ENCODE peak calls at places on chromosome 4, in seven cellular contexts. H is endodermal cell, X is psoas muscle, Q is mesothelial cell of epicardium, Z is glutamatergic neuron, U is WERI-Rb-1, B is A549. E is an unnamed sample.

GRCh38 chr4:85681194-85681803 is 206.3 kb downstream of the ARHGAP24 start:
- DNase-seq in H (no peak), X (no peak), Q (no peak), Z (no peak), U (no peak), B (no peak), E (no peak)

GRCh38 chr4:153611679-153612078 is 72.4 kb upstream of the TLR2 start:
- DNase-seq in H (no peak), X (no peak), Q (no peak), Z (no peak), U (no peak), B (no peak), E (no peak)

GRCh38 chr4:20265726-20266125 is 14.0 kb downstream of the SLIT2 start:
- DNase-seq in H (no peak), X (no peak), Q (no peak), Z (no peak), U (no peak), B (no peak), E (no peak)

GRCh38 chr4:155608231-155608885 is 58.3 kb upstream of the GUCY1A1 start:
- DNase-seq in H (no peak), X (no peak), Q (no peak), Z (no peak), U (no peak), B (no peak), E (no peak)

GRCh38 chr4:185634066-185634652 is 98.9 kb upstream of the PDLIM3 start:
- DNase-seq in H (no peak), X (no peak), Q (no peak), Z (no peak), U (no peak), B (peak; percentile 31), E (no peak)

GRCh38 chr4:48331577-48332340 is 9.6 kb upstream of the SLAIN2 start:
- DNase-seq in H (no peak), X (no peak), Q (no peak), Z (no peak), U (no peak), B (no peak), E (no peak)

GRCh38 chr4:89380980-89381379 is 73.4 kb upstream of the GPRIN3 start:
- DNase-seq in H (no peak), X (no peak), Q (no peak), Z (no peak), U (no peak), B (no peak), E (no peak)

GRCh38 chr4:4919926-4920325 is 60.5 kb downstream of the MSX1 start:
- DNase-seq in H (peak; percentile 17), X (peak; percentile 54), Q (no peak), Z (no peak), U (no peak), B (no peak), E (no peak)

GRCh38 chr4:59570850-59571476 is 1629.2 kb upstream of the ADGRL3 start:
- DNase-seq in H (no peak), X (no peak), Q (no peak), Z (no peak), U (no peak), B (no peak), E (no peak)

DNA sequence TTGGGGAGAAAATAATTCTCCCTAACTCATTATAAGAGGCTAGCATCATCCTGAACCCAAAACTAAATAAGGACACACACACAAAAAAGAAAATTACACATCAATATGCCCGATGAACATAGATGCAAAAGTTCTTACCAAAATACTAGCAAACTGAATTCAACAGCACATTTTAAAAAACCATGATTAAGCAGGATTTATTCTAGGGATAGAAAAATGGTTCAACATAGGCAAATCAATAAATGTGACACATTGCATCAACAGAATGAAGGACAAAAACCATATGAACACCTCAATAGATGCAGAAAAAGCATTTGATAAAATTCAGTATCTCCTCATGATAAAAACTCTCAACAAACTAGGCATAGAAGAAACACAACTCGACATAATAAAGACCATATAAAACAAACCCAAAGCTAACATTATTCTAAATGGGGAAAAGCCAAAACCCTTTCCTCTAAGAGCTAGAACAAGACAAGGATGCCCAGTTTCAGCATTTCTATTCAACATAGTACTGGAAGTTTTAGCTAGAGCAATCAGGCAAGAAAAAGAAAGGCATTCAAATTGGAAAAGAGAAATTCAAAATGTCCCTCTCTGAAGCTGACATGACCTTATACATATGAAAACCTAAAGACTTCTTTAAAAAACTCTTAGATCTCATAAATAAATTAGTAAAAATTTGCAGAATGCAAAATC is 200.9 kb downstream of the NKX6-1 start:
- DNase-seq in H (no peak), X (no peak), Q (no peak), Z (no peak), U (no peak), B (no peak), E (no peak)
- TF ChIP-seq CTCF in H (no peak), X (no peak), Q (no peak), Z (no peak), U (no peak), B (no peak), E (no peak)

GRCh38 chr4:184100297-184100885 is 117.3 kb downstream of the ENPP6 start:
- DNase-seq in H (peak; percentile 87), X (peak; percentile 31), Q (peak; percentile 37), Z (peak; percentile 83), U (peak; percentile 77), B (peak; percentile 14), E (peak; percentile 68)
- TF ChIP-seq CTCF in H (peak; percentile 82), X (peak; percentile 44), Q (peak; percentile 24), Z (peak; percentile 61), U (peak; percentile 93), B (peak; percentile 38), E (peak; percentile 71)

GRCh38 chr4:142567199-142567598 is 278.9 kb downstream of the INPP4B start:
- DNase-seq in H (peak; percentile 72), X (no peak), Q (no peak), Z (no peak), U (no peak), B (peak; percentile 47), E (peak; percentile 57)
- TF ChIP-seq CTCF in H (peak; percentile 54), X (no peak), Q (no peak), Z (no peak), U (no peak), B (peak; percentile 27), E (peak; percentile 48)

GRCh38 chr4:39591290-39591689 is 47.4 kb downstream of the SMIM14 start:
- DNase-seq in H (no peak), X (no peak), Q (no peak), Z (no peak), U (no peak), B (peak; percentile 64), E (no peak)
- TF ChIP-seq CTCF in H (no peak), X (no peak), Q (no peak), Z (no peak), U (no peak), B (peak; percentile 39), E (no peak)

DNA sequence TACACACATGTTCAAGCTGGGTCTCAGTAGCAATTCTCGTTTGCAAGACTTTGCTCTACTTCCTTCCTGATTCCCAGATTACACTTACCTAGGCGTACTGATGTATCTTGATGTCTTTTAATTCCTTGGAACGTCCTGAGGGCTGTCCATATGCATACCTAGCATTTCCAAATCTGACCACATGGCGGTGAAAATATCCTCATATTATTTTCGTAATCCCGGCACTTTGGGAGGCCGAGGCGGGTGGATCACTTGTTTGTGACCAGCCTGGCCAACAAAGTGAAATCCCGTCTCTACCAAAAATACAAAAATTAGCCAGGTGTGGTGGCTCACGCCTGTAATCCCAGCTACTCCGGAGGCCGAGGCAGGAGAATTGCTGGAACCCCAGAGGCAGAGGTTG is 1786.3 kb upstream of the TENM3 start:
- DNase-seq in H (peak; percentile 54), X (no peak), Q (no peak), Z (no peak), U (no peak), B (peak; percentile 2), E (no peak)
- TF ChIP-seq CTCF in H (peak; percentile 66), X (no peak), Q (peak; percentile 38), Z (peak; percentile 58), U (peak; percentile 7), B (no peak), E (peak; percentile 57)

GRCh38 chr4:8586671-8587468 is 5.7 kb upstream of the CPZ start:
- DNase-seq in H (no peak), X (no peak), Q (no peak), Z (peak; percentile 9), U (peak; percentile 50), B (no peak), E (no peak)
- TF ChIP-seq CTCF in H (peak; percentile 50), X (no peak), Q (no peak), Z (no peak), U (peak; percentile 96), B (peak; percentile 27), E (peak; percentile 29)

GRCh38 chr4:56671860-56672259 is 9.2 kb downstream of the HOPX start:
- DNase-seq in H (no peak), X (no peak), Q (no peak), Z (no peak), U (no peak), B (no peak), E (no peak)

GRCh38 chr4:56666279-56666678 is 14.8 kb downstream of the HOPX start:
- DNase-seq in H (no peak), X (no peak), Q (no peak), Z (no peak), U (no peak), B (no peak), E (no peak)

GRCh38 chr4:56671373-56671772 is 9.7 kb downstream of the HOPX start:
- DNase-seq in H (no peak), X (no peak), Q (no peak), Z (no peak), U (no peak), B (no peak), E (no peak)

GRCh38 chr4:56662782-56663468 is 18.2 kb downstream of the HOPX start:
- DNase-seq in H (peak; percentile 47), X (no peak), Q (no peak), Z (no peak), U (no peak), B (no peak), E (no peak)

GRCh38 chr4:56668267-56668666 is 12.8 kb downstream of the HOPX start:
- DNase-seq in H (peak; percentile 75), X (no peak), Q (no peak), Z (peak; percentile 23), U (peak; percentile 49), B (peak; percentile 6), E (no peak)
- TF ChIP-seq CTCF in H (peak; percentile 89), X (no peak), Q (no peak), Z (peak; percentile 41), U (peak; percentile 76), B (no peak), E (peak; percentile 85)

DNA sequence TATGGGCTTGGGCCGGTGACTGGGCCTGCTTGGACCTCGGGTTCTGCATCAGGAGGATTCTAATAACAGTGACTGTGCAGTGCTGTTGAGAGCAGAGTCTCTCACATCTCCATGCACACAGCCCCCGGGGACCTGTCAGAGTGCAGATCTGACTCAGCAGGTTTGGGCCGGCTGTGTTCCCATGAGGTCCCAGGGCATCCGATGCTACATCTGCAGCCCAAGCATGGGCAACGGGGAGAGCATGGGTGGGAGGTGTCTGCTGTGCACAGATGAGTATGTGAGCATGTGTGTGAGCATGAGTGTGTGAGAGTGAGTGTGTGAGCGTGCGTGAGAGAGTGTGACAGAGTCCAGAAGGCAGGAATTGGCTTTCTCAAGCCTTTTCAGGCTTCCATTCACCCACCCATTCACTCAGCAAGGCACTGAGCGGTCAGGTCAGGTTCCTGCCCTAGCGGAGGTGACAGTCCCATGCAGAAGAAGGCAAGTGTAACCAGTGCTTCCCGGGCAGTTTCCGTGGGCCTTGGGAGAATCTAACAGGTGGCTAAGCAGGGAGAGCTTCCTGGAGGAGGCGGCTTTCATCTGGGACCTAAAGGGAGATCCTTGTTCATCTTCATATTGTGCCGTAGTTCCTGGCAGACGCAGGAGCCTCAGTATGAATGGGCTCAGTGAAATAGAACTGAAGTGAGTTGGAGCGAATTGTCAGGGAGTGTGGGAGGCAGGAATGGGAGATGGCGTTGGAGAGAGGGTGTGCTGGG is 62.6 kb downstream of the SORCS2 start:
- DNase-seq in H (no peak), X (peak; percentile 35), Q (no peak), Z (peak; percentile 68), U (peak; percentile 41), B (no peak), E (no peak)
- TF ChIP-seq CTCF in H (no peak), X (no peak), Q (no peak), Z (no peak), U (no peak), B (no peak), E (no peak)

E was measured in H9.